ENCODE peak calls at places on chromosomes 2 and 18, in seven cellular contexts. O is EL, W is COR-L47, I is GM10248, N is germinal center, P is PC-9, X is Daoy. M is an unnamed sample.

GRCh38 chr2:12931211-12931844 is 214.6 kb downstream of the TRIB2 start:
- DNase-seq in O (peak; percentile 50), P (no peak), I (peak; percentile 22), W (peak; percentile 40), X (peak; percentile 32), N (peak; percentile 22), M (no peak)

GRCh38 chr18:12776821-12777471 is 74.1 kb downstream of the PSMG2 start:
- DNase-seq in N (no peak), X (no peak), I (no peak), P (no peak), W (no peak), O (no peak), M (no peak)

GRCh38 chr2:72148975-72149555 is 1.4 kb upstream of the CYP26B1 start:
- DNase-seq in X (peak; percentile 58), I (peak; percentile 19), O (peak; percentile 39), N (no peak), W (peak; percentile 20), P (peak; percentile 25), M (peak; percentile 22)

GRCh38 chr2:228681426-228681825 is 499.9 kb upstream of the SPHKAP start:
- DNase-seq in X (no peak), W (no peak), I (no peak), O (peak; percentile 65), P (no peak), N (no peak), M (no peak)

GRCh38 chr2:32745191-32745590 is 117.3 kb downstream of the TTC27 start:
- DNase-seq in W (no peak), X (peak; percentile 5), N (no peak), P (no peak), I (no peak), O (peak; percentile 68), M (no peak)

GRCh38 chr2:229410946-229411345 is 139.9 kb upstream of the PID1 start:
- DNase-seq in W (no peak), X (no peak), P (no peak), O (no peak), I (no peak), N (no peak), M (no peak)

GRCh38 chr18:48124857-48125626 is 194.6 kb upstream of the SMAD2 start:
- DNase-seq in O (no peak), I (peak; percentile 51), W (no peak), N (no peak), P (no peak), X (no peak), M (no peak)

GRCh38 chr2:86825728-86826386 is 35.1 kb upstream of the CD8A start:
- DNase-seq in I (no peak), N (no peak), P (no peak), X (no peak), W (no peak), O (no peak), M (no peak)

GRCh38 chr2:23533014-23533730 is 148.2 kb downstream of the KLHL29 start:
- DNase-seq in I (no peak), P (no peak), X (no peak), W (peak; percentile 81), O (no peak), N (no peak), M (no peak)

GRCh38 chr18:12287684-12288405 is 20.2 kb upstream of the TUBB6 start:
- DNase-seq in I (no peak), P (peak; percentile 91), W (no peak), O (peak; percentile 97), N (no peak), X (peak; percentile 53), M (no peak)

GRCh38 chr2:164717000-164717597 is 95.8 kb upstream of the GRB14 start:
- DNase-seq in O (peak; percentile 40), W (peak; percentile 25), N (no peak), P (no peak), X (peak; percentile 7), I (no peak), M (peak; percentile 38)

GRCh38 chr2:232502901-232503791 is 15.5 kb upstream of the ECEL1 start:
- DNase-seq in P (peak; percentile 39), X (no peak), O (peak; percentile 35), N (no peak), W (no peak), I (no peak), M (no peak)

GRCh38 chr2:129977986-129978385 is 1.5 kb upstream of the RAB6C start:
- DNase-seq in N (no peak), P (no peak), O (no peak), W (no peak), X (no peak), I (no peak), M (no peak)

GRCh38 chr2:37614061-37614802 is 57.2 kb downstream of the CDC42EP3 start:
- DNase-seq in X (peak; percentile 84), O (peak; percentile 83), P (no peak), N (no peak), W (no peak), I (no peak), M (no peak)

GRCh38 chr18:75211721-75212625 is 1.4 kb downstream of the TSHZ1 start:
- DNase-seq in X (peak; percentile 32), W (peak; percentile 47), O (peak; percentile 43), I (peak; percentile 37), N (peak; percentile 32), P (peak; percentile 18), M (peak; percentile 53)

GRCh38 chr2:219460424-219460926 is 25.8 kb downstream of the SPEG start:
- DNase-seq in W (no peak), O (no peak), P (no peak), N (no peak), I (no peak), X (peak; percentile 42), M (peak; percentile 48)

GRCh38 chr18:80035997-80036396 is 1.8 kb downstream of the RBFA start:
- DNase-seq in P (no peak), N (no peak), O (no peak), X (no peak), W (no peak), I (no peak), M (no peak)

GRCh38 chr2:236049981-236050380 is 118.2 kb downstream of the GBX2 start:
- DNase-seq in P (no peak), I (no peak), O (no peak), W (no peak), X (no peak), N (no peak), M (no peak)

GRCh38 chr2:151482310-151482709 is 72.6 kb downstream of the RIF1 start:
- DNase-seq in O (no peak), I (no peak), W (no peak), X (no peak), P (no peak), N (no peak), M (no peak)

GRCh38 chr18:51235011-51235789 is 37.7 kb upstream of the MEX3C start:
- DNase-seq in W (no peak), O (peak; percentile 34), X (peak; percentile 49), N (no peak), P (peak; percentile 26), I (peak; percentile 31), M (no peak)

GRCh38 chr2:7037340-7038333 is 120.4 kb downstream of the RNF144A start:
- DNase-seq in O (peak; percentile 57), N (peak; percentile 67), W (peak; percentile 56), I (peak; percentile 71), P (peak; percentile 28), X (peak; percentile 70), M (peak; percentile 77)

GRCh38 chr2:36731941-36732700 is 35.6 kb downstream of the VIT start:
- DNase-seq in N (no peak), O (peak; percentile 90), I (no peak), W (no peak), P (peak; percentile 37), X (peak; percentile 21), M (no peak)

GRCh38 chr18:32442575-32442974 is 28.1 kb downstream of the GAREM1 start:
- DNase-seq in P (no peak), O (no peak), I (no peak), W (no peak), N (no peak), X (no peak), M (no peak)

GRCh38 chr2:237128026-237128703 is 42.5 kb downstream of the COPS8 start:
- DNase-seq in N (no peak), O (peak; percentile 98), P (peak; percentile 88), W (no peak), I (no peak), X (peak; percentile 97), M (no peak)

GRCh38 chr2:69582582-69583176 is 60.9 kb downstream of the AAK1 start:
- DNase-seq in W (peak; percentile 2), X (peak; percentile 33), P (no peak), N (no peak), O (peak; percentile 34), I (no peak), M (peak; percentile 88)

GRCh38 chr18:48543228-48543627 is 4.4 kb downstream of the CTIF start:
- DNase-seq in W (peak; percentile 17), I (no peak), N (no peak), X (peak; percentile 63), P (peak; percentile 25), O (no peak), M (no peak)

GRCh38 chr2:40123321-40123720 is 328.6 kb downstream of the SLC8A1 start:
- DNase-seq in N (no peak), X (no peak), W (no peak), P (no peak), O (no peak), I (no peak), M (no peak)